ENCODE peak calls at places on chromosomes 11 and 22, in ten cellular contexts. J is stomach; S is adipocyte; I is colonic mucosa; L is heart right ventricle; B is pancreas; R is CD8-positive, alpha-beta memory T cell; M is Peyer's patch; U is body of pancreas; G is GM23248. H is an unnamed sample.

GRCh38 chr22:20530368-20531153 is 23.2 kb downstream of the MED15 start:
- DNase-seq in J (no peak), S (peak; percentile 73), I (no peak), L (no peak), B (no peak), R (no peak), M (peak; percentile 71), U (no peak), G (peak; percentile 96), H (no peak)

GRCh38 chr11:121741316-121741715 is 288.5 kb upstream of the SORL1-AS1 start:
- DNase-seq in J (no peak), S (peak; percentile 39), I (no peak), L (no peak), B (no peak), R (no peak), M (no peak), U (peak; percentile 2), G (peak; percentile 11), H (no peak)

GRCh38 chr22:23767673-23768548 is at the start of gene CHCHD10:
- DNase-seq in J (peak; percentile 85), S (peak; percentile 87), I (peak; percentile 90), L (peak; percentile 89), B (peak; percentile 84), R (peak; percentile 69), M (peak; percentile 91), U (peak; percentile 84), G (peak; percentile 86), H (peak; percentile 81)

GRCh38 chr11:23103403-23103802 is 243.1 kb upstream of the CCDC179 start:
- DNase-seq in J (no peak), S (no peak), I (no peak), L (no peak), B (no peak), R (no peak), M (no peak), U (no peak), G (peak; percentile 5), H (no peak)

GRCh38 chr11:113048820-113049555 is 87.8 kb downstream of the NCAM1 start:
- DNase-seq in J (no peak), S (no peak), I (no peak), L (no peak), B (no peak), R (no peak), M (no peak), U (no peak), G (peak; percentile 82), H (no peak)

GRCh38 chr11:9651899-9652748 is 11.8 kb upstream of the SWAP70 start:
- DNase-seq in J (no peak), S (no peak), I (no peak), L (no peak), B (no peak), R (no peak), M (no peak), U (no peak), G (no peak), H (no peak)

GRCh38 chr11:1205121-1205986 is 17.5 kb upstream of the MUC5B start:
- DNase-seq in J (no peak), S (no peak), I (no peak), L (no peak), B (peak; percentile 8), R (no peak), M (peak; percentile 29), U (no peak), G (no peak), H (no peak)

GRCh38 chr11:93630037-93630436 is 31.4 kb upstream of the CEP295 start:
- DNase-seq in J (no peak), S (no peak), I (no peak), L (no peak), B (peak; percentile 56), R (no peak), M (no peak), U (peak; percentile 63), G (no peak), H (no peak)

GRCh38 chr11:28899706-28900105 is 791.5 kb downstream of the METTL15 start:
- DNase-seq in J (no peak), S (peak; percentile 57), I (no peak), L (no peak), B (no peak), R (no peak), M (no peak), U (no peak), G (peak; percentile 14), H (no peak)

GRCh38 chr11:34154059-34154875 is 48.8 kb downstream of the NAT10 start:
- DNase-seq in J (no peak), S (no peak), I (no peak), L (no peak), B (no peak), R (no peak), M (no peak), U (no peak), G (no peak), H (no peak)

GRCh38 chr11:123477205-123477907 is 47.3 kb downstream of the GRAMD1B start:
- DNase-seq in J (no peak), S (no peak), I (no peak), L (no peak), B (no peak), R (no peak), M (no peak), U (no peak), G (no peak), H (no peak)
- H3K4me3 ChIP-seq in J (no peak overlapping the region), S (no peak overlapping the region), I (no peak overlapping the region), L (no peak overlapping the region), B (no peak overlapping the region), R (no peak overlapping the region), M (no peak overlapping the region), U (no peak overlapping the region), G (no peak overlapping the region), H (no peak overlapping the region)

GRCh38 chr11:10731064-10731680 is 19.9 kb upstream of the CTR9 start:
- DNase-seq in J (no peak), S (no peak), I (no peak), L (no peak), B (no peak), R (no peak), M (no peak), U (no peak), G (peak; percentile 12), H (no peak)
- H3K4me1 ChIP-seq in J (peaks cover 9% of the 10 kb centered on the region), S (peaks cover 56% of the 10 kb centered on the region), I (no peaks in the 10 kb centered on the region), L (peaks cover 9% of the 10 kb centered on the region), B (no peaks in the 10 kb centered on the region), R (peaks cover 9% of the 10 kb centered on the region), M (peaks cover 4% of the 10 kb centered on the region), U (peaks cover 9% of the 10 kb centered on the region), G (peaks cover 45% of the 10 kb centered on the region), H (peaks cover 6% of the 10 kb centered on the region)

GRCh38 chr22:29152381-29153138 is 53.1 kb upstream of the EMID1 start:
- DNase-seq in J (peak; percentile 25), S (no peak), I (peak; percentile 51), L (peak; percentile 47), B (no peak), R (no peak), M (no peak), U (peak; percentile 31), G (no peak), H (peak; percentile 63)

GRCh38 chr22:29152045-29152380 is 53.7 kb upstream of the EMID1 start:
- DNase-seq in J (peak; percentile 15), S (no peak), I (no peak), L (no peak), B (no peak), R (no peak), M (no peak), U (no peak), G (no peak), H (no peak)

GRCh38 chr22:29155966-29156365 is 49.7 kb upstream of the EMID1 start:
- DNase-seq in J (peak; percentile 4), S (no peak), I (no peak), L (no peak), B (no peak), R (no peak), M (no peak), U (no peak), G (no peak), H (no peak)

GRCh38 chr22:29156507-29156906 is 49.2 kb upstream of the EMID1 start:
- DNase-seq in J (no peak), S (no peak), I (no peak), L (no peak), B (no peak), R (no peak), M (no peak), U (no peak), G (peak; percentile 10), H (no peak)

GRCh38 chr22:29154364-29155048 is 51.2 kb upstream of the EMID1 start:
- DNase-seq in J (peak; percentile 79), S (peak; percentile 86), I (peak; percentile 74), L (peak; percentile 64), B (peak; percentile 67), R (peak; percentile 25), M (peak; percentile 87), U (peak; percentile 69), G (peak; percentile 75), H (peak; percentile 79)
- H3K4me3 ChIP-seq in J (peak overlapping the region; percentile 21), S (no peak overlapping the region), I (no peak overlapping the region), L (peak overlapping the region; percentile 24), B (peak overlapping the region; percentile 12), R (no peak overlapping the region), M (peak overlapping the region; percentile 22), U (no peak overlapping the region), G (no peak overlapping the region), H (no peak overlapping the region)

DNA sequence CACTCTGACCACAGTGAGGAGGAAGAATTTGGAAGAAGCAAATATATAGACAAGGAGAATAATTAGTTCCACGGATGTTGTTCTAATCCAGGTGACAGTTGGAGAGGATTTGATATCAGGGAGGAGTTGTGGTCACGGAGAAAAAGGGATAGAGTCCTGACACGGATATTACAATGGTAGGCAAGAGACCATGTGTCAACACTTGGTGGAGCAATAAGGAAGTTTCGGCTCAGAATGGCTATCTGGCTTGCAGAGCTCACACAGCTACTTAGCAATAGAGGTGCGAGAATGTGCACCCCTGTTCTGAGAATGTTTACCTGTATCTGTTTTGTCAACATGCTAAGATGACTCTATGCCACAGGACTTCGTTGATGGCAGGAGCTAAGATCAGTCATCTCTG is 10.4 kb upstream of the OR9Q2 start:
- DNase-seq in J (no peak), S (no peak), I (peak; percentile 34), L (no peak), B (no peak), R (no peak), M (no peak), U (no peak), G (no peak), H (no peak)
- H3K4me1 ChIP-seq in J (no peaks in the 10 kb centered on the region), S (no peaks in the 10 kb centered on the region), I (no peaks in the 10 kb centered on the region), L (no peaks in the 10 kb centered on the region), B (no peaks in the 10 kb centered on the region), R (no peaks in the 10 kb centered on the region), M (no peaks in the 10 kb centered on the region), U (no peaks in the 10 kb centered on the region), G (no peaks in the 10 kb centered on the region), H (no peaks in the 10 kb centered on the region)

GRCh38 chr11:46281374-46281831 is 3.9 kb downstream of the CREB3L1 start:
- DNase-seq in J (peak; percentile 63), S (peak; percentile 62), I (peak; percentile 87), L (peak; percentile 43), B (no peak), R (no peak), M (peak; percentile 77), U (no peak), G (peak; percentile 49), H (no peak)
- H3K4me3 ChIP-seq in J (peak overlapping the region; percentile 15), S (peak overlapping the region; percentile 89), I (peak overlapping the region; percentile 72), L (no peak overlapping the region), B (peak overlapping the region; percentile 99), R (no peak overlapping the region), M (peak overlapping the region; percentile 75), U (no peak overlapping the region), G (peak overlapping the region; percentile 92), H (no peak overlapping the region)

GRCh38 chr11:73326929-73327811 is 19.1 kb downstream of the ARHGEF17 start:
- DNase-seq in J (no peak), S (peak; percentile 49), I (no peak), L (no peak), B (no peak), R (no peak), M (no peak), U (no peak), G (peak; percentile 59), H (no peak)
- H3K4me1 ChIP-seq in J (peaks cover 63% of the 10 kb centered on the region), S (peaks cover 76% of the 10 kb centered on the region), I (no peaks in the 10 kb centered on the region), L (peaks cover 95% of the 10 kb centered on the region), B (no peaks in the 10 kb centered on the region), R (no peaks in the 10 kb centered on the region), M (peaks cover 70% of the 10 kb centered on the region), U (peaks cover 29% of the 10 kb centered on the region), G (peaks cover 69% of the 10 kb centered on the region), H (peaks cover 42% of the 10 kb centered on the region)